ENCODE peak calls at places on chromosomes 7 and 10, in ten cellular contexts. Y is heart left ventricle, F is thyroid gland, Z is Peyer's patch, P is right lobe of liver, D is IMR-90, M is GM12878, V is spleen, X is uterus, W is K562. R is an unnamed sample.

GRCh38 chr10:53358536-53358935 is 586.0 kb upstream of the MBL2 start:
- DNase-seq in Y (no peak), F (no peak), Z (no peak), P (no peak), D (no peak), M (no peak), V (no peak), X (no peak), W (no peak), R (no peak)

GRCh38 chr10:90871761-90872647 is at the start of gene RPP30:
- DNase-seq in Y (peak; percentile 83), F (peak; percentile 84), Z (peak; percentile 88), P (peak; percentile 85), D (peak; percentile 74), M (peak; percentile 46), V (peak; percentile 95), X (peak; percentile 81), W (peak; percentile 79), R (peak; percentile 70)

GRCh38 chr10:126012485-126012884 is 116.1 kb downstream of the FANK1 start:
- DNase-seq in Y (no peak), F (no peak), Z (no peak), P (no peak), D (peak; percentile 10), M (no peak), V (no peak), X (no peak), W (no peak), R (peak; percentile 19)

GRCh38 chr7:11830582-11831382 is 1.2 kb downstream of the THSD7A start:
- DNase-seq in Y (no peak), F (peak; percentile 17), Z (no peak), P (no peak), D (peak; percentile 1), M (no peak), V (no peak), X (no peak), W (no peak), R (peak; percentile 38)

GRCh38 chr10:99522511-99523250 is 10.1 kb upstream of the NKX2-3 start:
- DNase-seq in Y (no peak), F (no peak), Z (peak; percentile 57), P (no peak), D (no peak), M (no peak), V (peak; percentile 81), X (no peak), W (no peak), R (no peak)

GRCh38 chr10:1360581-1361164 is 304.5 kb downstream of the WDR37 start:
- DNase-seq in Y (no peak), F (no peak), Z (no peak), P (no peak), D (no peak), M (no peak), V (no peak), X (no peak), W (no peak), R (no peak)

GRCh38 chr7:88069093-88069492 is 135.0 kb downstream of the ADAM22 start:
- DNase-seq in Y (no peak), F (no peak), Z (no peak), P (no peak), D (no peak), M (no peak), V (no peak), X (no peak), W (no peak), R (no peak)

GRCh38 chr7:77442631-77443420 is 26.7 kb upstream of the GSAP start:
- DNase-seq in Y (no peak), F (no peak), Z (no peak), P (no peak), D (peak; percentile 50), M (no peak), V (no peak), X (no peak), W (no peak), R (no peak)

GRCh38 chr10:113960617-113961260 is 82.9 kb upstream of the ADRB1 start:
- DNase-seq in Y (no peak), F (no peak), Z (peak; percentile 88), P (no peak), D (no peak), M (no peak), V (no peak), X (no peak), W (no peak), R (no peak)

GRCh38 chr10:75469018-75469616 is 37.7 kb downstream of the LRMDA start:
- DNase-seq in Y (peak; percentile 13), F (no peak), Z (no peak), P (no peak), D (peak; percentile 84), M (no peak), V (no peak), X (peak; percentile 74), W (no peak), R (peak; percentile 76)

GRCh38 chr7:136020556-136020955 is 43.4 kb upstream of the MTPN start:
- DNase-seq in Y (no peak), F (no peak), Z (no peak), P (no peak), D (no peak), M (no peak), V (no peak), X (no peak), W (no peak), R (no peak)

DNA sequence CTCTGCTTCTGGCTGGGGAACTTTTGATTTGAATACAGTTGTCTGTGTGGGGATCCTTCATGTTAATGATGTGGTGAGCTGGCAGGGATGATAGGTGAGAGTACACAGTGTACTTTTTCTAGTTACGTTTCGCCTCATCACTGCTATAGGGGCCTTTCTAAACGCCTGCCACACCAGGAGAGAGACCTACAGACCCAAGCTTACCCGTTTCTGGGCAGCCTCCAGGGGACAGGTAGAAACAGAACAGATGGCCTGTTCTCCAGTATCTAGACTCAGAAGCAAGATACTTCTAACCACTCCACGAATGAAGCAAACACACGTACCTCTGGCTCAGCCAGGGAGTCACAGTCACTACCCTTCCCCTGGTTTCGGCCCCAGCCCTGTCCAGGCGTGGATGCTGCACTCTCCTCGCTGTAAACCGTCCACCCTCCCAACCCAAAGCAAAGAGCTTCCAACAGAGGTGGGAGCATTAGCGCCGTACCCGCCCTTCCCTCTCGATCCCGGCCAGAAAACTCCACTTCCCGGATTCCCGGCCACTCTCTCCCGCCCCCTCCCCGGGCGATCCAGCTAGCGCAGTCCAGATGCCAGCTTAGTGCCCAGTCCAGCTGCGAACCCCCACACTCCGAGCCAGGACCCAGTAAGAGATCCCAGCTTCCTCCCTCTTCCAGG is 1.2 kb downstream of the CCDC6 start:
- DNase-seq in Y (peak; percentile 45), F (peak; percentile 60), Z (peak; percentile 65), P (peak; percentile 62), D (peak; percentile 16), M (no peak), V (peak; percentile 86), X (peak; percentile 47), W (no peak), R (peak; percentile 27)
- TF ChIP-seq POLR2A in Y (no peak), F (no peak), Z (peak; percentile 44), P (peak; percentile 25), D (no peak), M (peak; percentile 55), V (peak; percentile 88), X (no peak), W (no peak), R (no peak)

DNA sequence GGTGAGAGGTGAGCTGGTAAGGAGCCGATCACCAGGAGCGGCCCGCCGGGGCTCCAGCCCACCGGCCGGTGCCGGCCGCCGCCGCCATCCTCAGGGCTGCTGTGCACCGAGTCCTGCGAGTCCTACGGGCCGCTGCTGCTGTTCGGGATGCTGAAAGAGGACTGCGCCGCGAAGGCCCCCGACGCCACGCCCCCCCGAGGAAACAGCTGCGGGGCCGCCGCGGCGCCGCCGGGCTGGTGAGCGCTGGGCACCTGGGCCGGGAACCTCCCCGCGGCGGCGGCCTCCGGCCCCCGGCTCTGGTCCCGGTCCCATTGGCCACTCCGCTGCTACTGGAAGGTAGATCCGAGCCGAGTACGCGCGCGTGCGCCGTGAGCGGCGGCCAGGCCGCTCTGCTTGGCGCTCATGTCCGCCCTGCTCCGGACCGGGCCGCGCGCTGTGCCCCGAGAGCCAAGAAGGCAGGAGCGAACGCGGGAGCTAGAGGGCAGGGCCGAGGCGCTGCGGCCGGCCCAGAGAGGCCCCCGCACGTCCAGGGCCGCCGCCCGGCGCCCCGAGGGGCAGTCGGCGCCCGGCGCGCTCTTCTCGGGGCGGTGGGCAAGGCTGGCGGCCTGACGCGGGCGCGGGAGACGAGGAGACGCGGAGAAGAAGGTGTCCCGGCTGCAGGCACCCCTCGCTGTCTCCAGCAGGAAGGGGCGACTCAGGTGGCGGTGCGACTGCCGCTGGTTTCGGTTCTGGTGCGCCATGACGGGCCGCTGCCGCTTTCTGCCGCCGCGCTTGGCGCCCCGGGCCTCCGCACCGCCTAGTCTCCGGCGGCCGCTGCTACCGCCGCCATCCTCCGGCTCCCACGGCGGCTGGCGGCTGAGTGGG is 121.3 kb upstream of the WIPF3 start:
- DNase-seq in Y (peak; percentile 69), F (peak; percentile 83), Z (peak; percentile 85), P (peak; percentile 83), D (peak; percentile 50), M (no peak), V (peak; percentile 92), X (peak; percentile 78), W (peak; percentile 66), R (peak; percentile 53)
- TF ChIP-seq POLR2A in Y (no peak), F (no peak), Z (peak; percentile 7), P (peak; percentile 54), D (no peak), M (no peak), V (no peak), X (no peak), W (peak; percentile 39), R (peak; percentile 71)

GRCh38 chr10:49539320-49539885 is 482 bp upstream of the ERCC6 start:
- DNase-seq in Y (peak; percentile 23), F (peak; percentile 18), Z (peak; percentile 65), P (peak; percentile 50), D (peak; percentile 52), M (no peak), V (peak; percentile 90), X (no peak), W (peak; percentile 62), R (peak; percentile 21)

GRCh38 chr10:49532461-49532860 is 6.5 kb downstream of the ERCC6 start:
- DNase-seq in Y (no peak), F (no peak), Z (no peak), P (no peak), D (no peak), M (no peak), V (no peak), X (no peak), W (no peak), R (no peak)

GRCh38 chr10:49538381-49539319 is at the start of gene ERCC6:
- DNase-seq in Y (peak; percentile 97), F (peak; percentile 99), Z (peak; percentile 96), P (peak; percentile 98), D (peak; percentile 98), M (peak; percentile 91), V (peak; percentile 99), X (peak; percentile 96), W (peak; percentile 98), R (peak; percentile 92)

GRCh38 chr10:49528977-49529506 is 9.9 kb downstream of the ERCC6 start:
- DNase-seq in Y (no peak), F (no peak), Z (no peak), P (no peak), D (no peak), M (no peak), V (no peak), X (no peak), W (no peak), R (no peak)

GRCh38 chr10:49534670-49535381 is 4.1 kb downstream of the ERCC6 start:
- DNase-seq in Y (no peak), F (no peak), Z (no peak), P (no peak), D (peak; percentile 78), M (peak; percentile 91), V (no peak), X (no peak), W (no peak), R (peak; percentile 30)
- TF ChIP-seq POLR2A in Y (no peak), F (no peak), Z (no peak), P (no peak), D (no peak), M (peak; percentile 38), V (no peak), X (no peak), W (no peak), R (no peak)

GRCh38 chr7:98283127-98283886 is 1.8 kb downstream of the BRI3 start:
- DNase-seq in Y (peak; percentile 53), F (no peak), Z (peak; percentile 78), P (peak; percentile 57), D (peak; percentile 56), M (no peak), V (peak; percentile 85), X (peak; percentile 19), W (no peak), R (no peak)
- TF ChIP-seq POLR2A in Y (peak; percentile 29), F (no peak), Z (peak; percentile 84), P (peak; percentile 65), D (no peak), M (no peak), V (peak; percentile 28), X (no peak), W (no peak), R (no peak)

R was measured in H54.